ENCODE peak calls at places on chromosomes 11 and 22, in four cellular contexts. One of them, this sample, is unnamed. For H3K4me1, the result is how much of the 10 kb centered on the place peaks cover.

GRCh38 chr11:36672815-36673450 is 74.9 kb upstream of the RAG2 start:
- DNase-seq in DND-41: no peak
- DNase-seq in upper lobe of left lung: no peak
- DNase-seq in uterus: no peak
- DNase-seq in this sample: peak

GRCh38 chr11:117900720-117901440 is 24.4 kb upstream of the FXYD6 start:
- DNase-seq in DND-41: peak
- DNase-seq in upper lobe of left lung: peak
- DNase-seq in uterus: peak
- DNase-seq in this sample: no peak

GRCh38 chr22:40586781-40587180 is 49.7 kb downstream of the MRTFA start:
- DNase-seq in DND-41: no peak
- DNase-seq in upper lobe of left lung: no peak
- DNase-seq in uterus: no peak
- DNase-seq in this sample: no peak

GRCh38 chr22:36405671-36406070 is 17.9 kb upstream of the MYH9 start:
- DNase-seq in DND-41: peak
- DNase-seq in upper lobe of left lung: peak
- DNase-seq in uterus: no peak
- DNase-seq in this sample: peak

GRCh38 chr11:123654566-123655081 is at the start of gene SCN3B:
- DNase-seq in DND-41: no peak
- DNase-seq in upper lobe of left lung: peak
- DNase-seq in uterus: peak
- DNase-seq in this sample: no peak

GRCh38 chr11:2466869-2467694 is 22.3 kb downstream of the KCNQ1 start:
- DNase-seq in DND-41: peak
- DNase-seq in upper lobe of left lung: peak
- DNase-seq in uterus: no peak
- DNase-seq in this sample: no peak

GRCh38 chr11:82960000-82960778 is 58.7 kb downstream of the DDIAS start:
- DNase-seq in DND-41: peak
- DNase-seq in upper lobe of left lung: no peak
- DNase-seq in uterus: no peak
- DNase-seq in this sample: peak

GRCh38 chr22:46240917-46241316 is 9.2 kb downstream of the CDPF1 start:
- DNase-seq in DND-41: no peak
- DNase-seq in upper lobe of left lung: no peak
- DNase-seq in uterus: no peak
- DNase-seq in this sample: no peak

GRCh38 chr11:85967457-85967856 is 101.4 kb downstream of the PICALM start:
- DNase-seq in DND-41: no peak
- DNase-seq in upper lobe of left lung: no peak
- DNase-seq in uterus: no peak
- DNase-seq in this sample: no peak

GRCh38 chr11:2774173-2775082 is 74.6 kb upstream of the KCNQ1OT1 start:
- DNase-seq in DND-41: peak
- DNase-seq in upper lobe of left lung: peak
- DNase-seq in uterus: no peak
- DNase-seq in this sample: no peak

GRCh38 chr11:67492069-67492727 is 9.4 kb downstream of the AIP start:
- DNase-seq in DND-41: no peak
- DNase-seq in upper lobe of left lung: no peak
- DNase-seq in uterus: no peak
- DNase-seq in this sample: no peak

GRCh38 chr11:95675585-95675984 is 114.0 kb downstream of the FAM76B start:
- DNase-seq in DND-41: no peak
- DNase-seq in upper lobe of left lung: no peak
- DNase-seq in uterus: no peak
- DNase-seq in this sample: no peak

GRCh38 chr11:27429740-27430451 is 42.7 kb downstream of the LGR4 start:
- DNase-seq in DND-41: peak
- DNase-seq in upper lobe of left lung: no peak
- DNase-seq in uterus: no peak
- DNase-seq in this sample: no peak

GRCh38 chr11:86230921-86231320 is 13.6 kb upstream of the EED start:
- DNase-seq in DND-41: no peak
- DNase-seq in upper lobe of left lung: no peak
- DNase-seq in uterus: no peak
- DNase-seq in this sample: no peak

GRCh38 chr22:30605449-30606110 is 1.4 kb upstream of the TCN2 start:
- DNase-seq in DND-41: no peak
- DNase-seq in upper lobe of left lung: peak
- DNase-seq in uterus: peak
- DNase-seq in this sample: peak

GRCh38 chr22:49883294-49883640 is 29.6 kb downstream of the ZBED4 start:
- DNase-seq in DND-41: no peak
- DNase-seq in upper lobe of left lung: no peak
- DNase-seq in uterus: no peak
- DNase-seq in this sample: no peak

GRCh38 chr11:20089796-20090653 is 70.2 kb downstream of the DBX1 start:
- DNase-seq in DND-41: no peak
- DNase-seq in upper lobe of left lung: no peak
- DNase-seq in uterus: no peak
- DNase-seq in this sample: no peak

GRCh38 chr11:48107188-48107704 is 109.4 kb upstream of the OR4B1 start:
- DNase-seq in DND-41: no peak
- DNase-seq in upper lobe of left lung: peak
- DNase-seq in uterus: no peak
- DNase-seq in this sample: no peak

GRCh38 chr11:24357620-24358386 is 139.1 kb upstream of the LUZP2 start:
- DNase-seq in DND-41: peak
- DNase-seq in upper lobe of left lung: no peak
- DNase-seq in uterus: no peak
- DNase-seq in this sample: no peak

GRCh38 chr22:49587987-49588386 is 239.7 kb downstream of the BRD1 start:
- DNase-seq in DND-41: no peak
- DNase-seq in upper lobe of left lung: no peak
- DNase-seq in uterus: no peak
- DNase-seq in this sample: no peak

GRCh38 chr11:88105952-88106351 is 69.3 kb downstream of the RAB38 start:
- DNase-seq in DND-41: no peak
- DNase-seq in upper lobe of left lung: no peak
- DNase-seq in uterus: no peak
- DNase-seq in this sample: no peak

GRCh38 chr11:9664276-9665171 is 647 bp downstream of the SWAP70 start:
- DNase-seq in DND-41: no peak
- DNase-seq in upper lobe of left lung: peak
- DNase-seq in uterus: peak
- DNase-seq in this sample: peak

GRCh38 chr11:58494096-58494495 is 13.8 kb downstream of the OR5B21 start:
- DNase-seq in DND-41: no peak
- DNase-seq in upper lobe of left lung: no peak
- DNase-seq in uterus: no peak
- DNase-seq in this sample: no peak

GRCh38 chr11:65525659-65526480 is 987 bp downstream of the SCYL1 start:
- DNase-seq in DND-41: no peak
- DNase-seq in upper lobe of left lung: no peak
- DNase-seq in uterus: no peak
- DNase-seq in this sample: peak

GRCh38 chr22:19626042-19626560 is 88.2 kb upstream of the SEPTIN5 start:
- DNase-seq in DND-41: no peak
- DNase-seq in upper lobe of left lung: peak
- DNase-seq in uterus: no peak
- DNase-seq in this sample: no peak

GRCh38 chr11:115761817-115762216 is 257.6 kb upstream of the CADM1 start:
- DNase-seq in DND-41: no peak
- DNase-seq in upper lobe of left lung: no peak
- DNase-seq in uterus: no peak
- DNase-seq in this sample: no peak

GRCh38 chr11:115760921-115761320 is 256.7 kb upstream of the CADM1 start:
- DNase-seq in DND-41: no peak
- DNase-seq in upper lobe of left lung: no peak
- DNase-seq in uterus: no peak
- DNase-seq in this sample: no peak

GRCh38 chr11:115761348-115761747 is 257.1 kb upstream of the CADM1 start:
- DNase-seq in DND-41: no peak
- DNase-seq in upper lobe of left lung: peak
- DNase-seq in uterus: no peak
- DNase-seq in this sample: no peak

GRCh38 chr11:115759622-115760527 is 255.7 kb upstream of the CADM1 start:
- DNase-seq in DND-41: no peak
- DNase-seq in upper lobe of left lung: peak
- DNase-seq in uterus: peak
- DNase-seq in this sample: no peak

DNA sequence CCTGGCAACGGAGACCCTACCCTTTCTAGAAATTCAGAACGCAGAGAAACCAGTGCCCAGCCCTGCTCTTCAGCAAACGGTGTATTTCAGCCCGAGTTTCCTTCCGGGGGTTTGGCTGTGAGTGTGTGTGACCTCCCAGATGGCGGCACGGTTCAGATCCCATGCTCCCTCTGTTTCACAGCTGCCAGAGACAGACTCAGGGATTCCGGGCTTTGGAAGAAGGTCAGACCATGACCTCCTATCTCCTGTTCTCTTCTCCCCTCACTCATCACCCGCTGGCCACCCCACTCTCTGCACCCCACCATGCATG is 256.3 kb upstream of the CADM1 start:
- DNase-seq in DND-41: no peak
- DNase-seq in upper lobe of left lung: no peak
- DNase-seq in uterus: no peak
- DNase-seq in this sample: no peak
- H3K4me3 ChIP-seq in DND-41: no peak
- H3K4me3 ChIP-seq in upper lobe of left lung: peak
- H3K4me3 ChIP-seq in uterus: peak
- H3K4me3 ChIP-seq in this sample: no peak

GRCh38 chr11:94647926-94648325 is 80.8 kb downstream of the PIWIL4 start:
- DNase-seq in DND-41: no peak
- DNase-seq in upper lobe of left lung: no peak
- DNase-seq in uterus: peak
- DNase-seq in this sample: no peak
- H3K4me1 ChIP-seq in DND-41: under half
- H3K4me1 ChIP-seq in upper lobe of left lung: under half
- H3K4me1 ChIP-seq in uterus: under half
- H3K4me1 ChIP-seq in this sample: under half

DNA sequence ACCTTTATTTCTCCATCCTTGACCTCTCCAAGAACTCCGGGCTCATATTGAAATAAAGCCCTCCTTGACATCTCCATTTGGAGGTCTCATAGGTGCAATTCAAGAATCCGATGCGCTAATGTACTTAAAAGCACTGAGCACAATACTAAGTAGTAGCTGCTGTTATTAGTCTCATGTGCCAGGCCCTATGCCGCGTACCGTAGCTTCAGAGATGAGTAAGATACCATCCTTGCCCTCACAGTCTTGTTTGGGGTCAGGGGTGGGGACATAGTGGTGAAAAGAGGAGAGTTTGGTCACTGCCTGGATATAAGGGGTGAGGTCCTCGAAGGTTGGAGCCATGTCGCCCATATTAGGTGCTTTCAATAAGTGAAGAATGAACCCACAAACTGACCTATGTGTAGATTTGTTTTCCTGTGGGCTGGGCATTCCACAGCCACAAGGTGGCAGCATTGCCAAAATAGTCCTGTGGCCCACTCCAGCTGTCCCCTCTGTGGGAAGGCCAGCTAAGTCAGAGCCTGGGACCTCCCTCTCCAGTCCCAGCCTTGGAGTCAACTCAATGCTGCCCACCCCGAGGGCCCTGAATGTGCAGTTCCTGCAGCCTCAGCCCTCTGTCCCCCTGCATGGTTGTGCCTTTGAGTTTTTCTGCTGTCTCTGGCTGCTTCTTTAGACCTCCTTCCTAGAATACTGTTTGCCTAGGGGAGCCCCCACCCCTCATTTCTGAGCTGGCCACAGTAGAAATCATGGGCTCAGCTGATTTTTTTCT is 6.5 kb downstream of the DCPS start:
- DNase-seq in DND-41: peak
- DNase-seq in upper lobe of left lung: peak
- DNase-seq in uterus: peak
- DNase-seq in this sample: peak
- H3K27ac ChIP-seq in DND-41: peak
- H3K27ac ChIP-seq in upper lobe of left lung: peak
- H3K27ac ChIP-seq in uterus: no peak
- H3K27ac ChIP-seq in this sample: no peak

GRCh38 chr22:27625769-27626674 is 175.5 kb downstream of the MN1 start:
- DNase-seq in DND-41: no peak
- DNase-seq in upper lobe of left lung: no peak
- DNase-seq in uterus: no peak
- DNase-seq in this sample: no peak
- H3K4me3 ChIP-seq in DND-41: no peak
- H3K4me3 ChIP-seq in upper lobe of left lung: no peak
- H3K4me3 ChIP-seq in uterus: no peak
- H3K4me3 ChIP-seq in this sample: no peak

GRCh38 chr22:25110846-25111578 is 88.6 kb upstream of the CRYBB3 start:
- DNase-seq in DND-41: peak
- DNase-seq in upper lobe of left lung: peak
- DNase-seq in uterus: peak
- DNase-seq in this sample: peak
- H3K4me1 ChIP-seq in DND-41: under half
- H3K4me1 ChIP-seq in upper lobe of left lung: under half
- H3K4me1 ChIP-seq in uterus: under half
- H3K4me1 ChIP-seq in this sample: under half

GRCh38 chr22:43218786-43219185 is 31.9 kb upstream of the TTLL12 start:
- DNase-seq in DND-41: no peak
- DNase-seq in upper lobe of left lung: no peak
- DNase-seq in uterus: no peak
- DNase-seq in this sample: no peak

GRCh38 chr22:43222281-43222680 is 35.3 kb upstream of the TTLL12 start:
- DNase-seq in DND-41: no peak
- DNase-seq in upper lobe of left lung: no peak
- DNase-seq in uterus: no peak
- DNase-seq in this sample: no peak

GRCh38 chr22:43217285-43218030 is 30.5 kb upstream of the TTLL12 start:
- DNase-seq in DND-41: no peak
- DNase-seq in upper lobe of left lung: no peak
- DNase-seq in uterus: no peak
- DNase-seq in this sample: no peak

GRCh38 chr22:43222987-43223386 is 36.1 kb upstream of the TTLL12 start:
- DNase-seq in DND-41: no peak
- DNase-seq in upper lobe of left lung: no peak
- DNase-seq in uterus: no peak
- DNase-seq in this sample: no peak

GRCh38 chr22:43220625-43221380 is 33.9 kb upstream of the TTLL12 start:
- DNase-seq in DND-41: no peak
- DNase-seq in upper lobe of left lung: no peak
- DNase-seq in uterus: no peak
- DNase-seq in this sample: no peak
- H3K27ac ChIP-seq in DND-41: no peak
- H3K27ac ChIP-seq in upper lobe of left lung: no peak
- H3K27ac ChIP-seq in uterus: no peak
- H3K27ac ChIP-seq in this sample: no peak

DNA sequence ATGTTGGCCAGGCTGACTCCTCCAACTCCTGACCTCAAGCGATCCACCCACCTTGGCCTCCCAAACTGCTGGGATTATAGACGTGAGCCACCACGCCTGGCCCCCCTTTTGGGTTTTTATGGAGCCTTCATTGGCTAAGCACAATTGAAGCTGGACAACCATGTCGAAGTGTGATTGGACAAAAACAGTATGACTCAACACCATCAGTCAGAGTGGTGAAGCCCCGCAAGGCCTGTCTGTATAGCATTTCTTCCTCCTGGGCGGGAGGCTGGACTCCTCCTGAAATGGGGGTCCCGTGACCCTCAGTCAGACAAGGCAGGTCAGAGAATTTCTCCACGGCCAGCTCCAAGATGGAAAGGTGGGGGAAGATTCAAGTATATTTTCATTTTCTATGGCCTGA is 3.1 kb upstream of the PARVB start:
- DNase-seq in DND-41: no peak
- DNase-seq in upper lobe of left lung: no peak
- DNase-seq in uterus: no peak
- DNase-seq in this sample: no peak
- H3K4me3 ChIP-seq in DND-41: no peak
- H3K4me3 ChIP-seq in upper lobe of left lung: no peak
- H3K4me3 ChIP-seq in uterus: no peak
- H3K4me3 ChIP-seq in this sample: no peak

This sample was measured in CD4-positive, CD25-positive, alpha-beta regulatory T cell.